ENCODE peak calls at places on chromosomes 1 and 21, in seven cellular contexts. J is HCT116; F is astrocyte of the spinal cord; H is Right ventricle myocardium superior; P is T-helper 9 cell; U is activated CD4-positive, alpha-beta T cell treated with anti-CD3 and anti-CD28 coated beads, Interleukin-2, amount 10 ng/mL, durations not matched to agents 7 days and 5 days; T is hypothalamus. Z is an unnamed sample.

GRCh38 chr1:202237052-202237451 is 43.5 kb downstream of the LGR6 start:
- DNase-seq in H (no peak), T (no peak), F (no peak), P (no peak), U (peak; percentile 26), J (peak; percentile 63), Z (peak; percentile 49)

GRCh38 chr1:60273185-60273584 is 199.6 kb upstream of the C1orf87 start:
- DNase-seq in J (no peak), U (no peak), T (no peak), P (no peak), F (no peak), H (no peak), Z (no peak)

GRCh38 chr1:47694011-47694890 is 256.4 kb downstream of the FOXD2 start:
- DNase-seq in T (no peak), J (no peak), F (no peak), P (no peak), H (no peak), U (no peak), Z (no peak)

GRCh38 chr1:98045211-98046030 is 124.6 kb upstream of the DPYD start:
- DNase-seq in T (no peak), H (peak; percentile 34), F (peak; percentile 66), J (no peak), U (no peak), P (no peak), Z (no peak)

GRCh38 chr1:20370628-20371200 is 80.0 kb downstream of the VWA5B1 start:
- DNase-seq in J (no peak), F (no peak), H (no peak), U (no peak), T (no peak), P (no peak), Z (peak; percentile 15)

GRCh38 chr1:178870944-178871343 is at the start of gene ANGPTL1:
- DNase-seq in T (no peak), F (peak; percentile 74), P (no peak), U (no peak), H (no peak), J (no peak), Z (peak; percentile 79)

GRCh38 chr1:99682291-99682751 is 36.4 kb downstream of the PALMD start:
- DNase-seq in T (no peak), H (no peak), P (no peak), U (no peak), F (peak; percentile 64), J (no peak), Z (no peak)

GRCh38 chr1:29159773-29160172 is 21.9 kb downstream of the SRSF4 start:
- DNase-seq in T (no peak), U (no peak), F (no peak), J (no peak), P (no peak), H (no peak), Z (no peak)

GRCh38 chr21:37873655-37874054 is 42.6 kb downstream of the KCNJ6 start:
- DNase-seq in H (no peak), P (no peak), U (no peak), T (no peak), F (no peak), J (no peak), Z (no peak)

GRCh38 chr1:156510709-156511108 is 10.1 kb upstream of the MEF2D start:
- DNase-seq in F (peak; percentile 58), J (no peak), U (no peak), H (peak; percentile 85), P (no peak), T (peak; percentile 47), Z (no peak)

GRCh38 chr1:248618878-248619277 is 16.0 kb downstream of the OR2T11 start:
- DNase-seq in H (peak; percentile 58), U (peak; percentile 62), F (no peak), J (peak; percentile 21), T (peak; percentile 6), P (peak; percentile 16), Z (no peak)

GRCh38 chr1:171628225-171628624 is 6.2 kb downstream of the MYOCOS start:
- DNase-seq in T (no peak), U (no peak), H (no peak), F (no peak), P (no peak), J (no peak), Z (no peak)

GRCh38 chr21:43467785-43468184 is 40.9 kb upstream of the SIK1 start:
- DNase-seq in P (no peak), F (no peak), H (peak; percentile 8), U (no peak), T (no peak), J (no peak), Z (no peak)

GRCh38 chr1:245277276-245277675 is 122.5 kb downstream of the KIF26B start:
- DNase-seq in F (no peak), U (no peak), H (no peak), P (no peak), T (no peak), J (no peak), Z (no peak)

GRCh38 chr1:18681423-18681835 is 50.8 kb downstream of the PAX7 start:
- DNase-seq in H (no peak), U (peak; percentile 39), F (no peak), J (peak; percentile 29), P (no peak), T (no peak), Z (peak; percentile 72)

GRCh38 chr1:241048558-241048957 is 308.4 kb downstream of the RGS7 start:
- DNase-seq in J (no peak), H (no peak), U (no peak), P (no peak), T (no peak), F (no peak), Z (no peak)

GRCh38 chr1:40414331-40414730 is 35.9 kb upstream of the ZFP69B start:
- DNase-seq in F (no peak), T (no peak), P (no peak), H (no peak), J (no peak), U (no peak), Z (no peak)

GRCh38 chr1:207084701-207085180 is 3.9 kb upstream of the C4BPB start:
- DNase-seq in J (peak; percentile 69), H (no peak), T (no peak), U (peak; percentile 78), F (peak; percentile 65), P (peak; percentile 28), Z (peak; percentile 85)

Z was measured in COLO829.